ENCODE peak calls at places on chromosomes 5 and 9, in six cellular contexts. L is fibroblast of lung; F is CD8-positive, alpha-beta T cell; A is PC-9; P is CD4-positive, CD25-positive, alpha-beta regulatory T cell; G is MM.1S. Z is an unnamed sample. For H3K36me3, the result is how much of the 10 kb centered on the place peaks cover.

GRCh38 chr5:51242453-51242852 is 140.8 kb upstream of the ISL1 start:
- DNase-seq in L (no peak), A (no peak), P (no peak), G (no peak), F (no peak), Z (no peak)

GRCh38 chr5:149611327-149611726 is 30.0 kb downstream of the ARHGEF37 start:
- DNase-seq in F (no peak), A (no peak), G (no peak), P (no peak), L (peak), Z (no peak)

GRCh38 chr9:12516573-12516972 is 176.6 kb upstream of the TYRP1 start:
- DNase-seq in G (no peak), L (no peak), P (no peak), F (no peak), A (no peak), Z (peak)

GRCh38 chr9:42388146-42388690 is 204.8 kb downstream of the SPATA31A6 start:
- DNase-seq in L (no peak), P (no peak), A (no peak), G (no peak), F (no peak), Z (no peak)

GRCh38 chr9:113669523-113670115 is 206.1 kb downstream of the RGS3 start:
- DNase-seq in A (no peak), G (no peak), L (peak), F (no peak), P (no peak), Z (no peak)

GRCh38 chr5:138583984-138584637 is 8.9 kb upstream of the HSPA9 start:
- DNase-seq in G (no peak), L (no peak), A (no peak), P (no peak), F (no peak), Z (no peak)

GRCh38 chr9:21334603-21334968 is 618 bp downstream of the KLHL9 start:
- DNase-seq in A (no peak), G (no peak), P (no peak), F (peak), L (peak), Z (no peak)

GRCh38 chr5:180352116-180352975 is 790 bp downstream of the GFPT2 start:
- DNase-seq in A (no peak), P (no peak), L (peak), G (no peak), F (no peak), Z (no peak)

GRCh38 chr5:181189363-181189961 is 15.5 kb downstream of the TRIM7 start:
- DNase-seq in P (peak), A (no peak), F (no peak), L (peak), G (peak), Z (no peak)

GRCh38 chr5:33227746-33228145 is 213.0 kb upstream of the TARS1 start:
- DNase-seq in F (no peak), A (no peak), P (no peak), G (no peak), L (peak), Z (peak)

GRCh38 chr5:109769597-109770291 is 80.0 kb downstream of the MAN2A1 start:
- DNase-seq in L (no peak), F (no peak), P (no peak), A (no peak), G (no peak), Z (no peak)

GRCh38 chr5:109318455-109319108 is 91.2 kb downstream of the PJA2 start:
- DNase-seq in P (no peak), L (no peak), G (no peak), F (no peak), A (no peak), Z (no peak)

GRCh38 chr5:141491323-141492167 is 2.7 kb downstream of the PCDHGC5 start:
- DNase-seq in P (no peak), A (no peak), G (no peak), L (no peak), F (no peak), Z (no peak)

GRCh38 chr9:133420392-133420827 is 1.8 kb upstream of the ADAMTS13 start:
- DNase-seq in A (no peak), L (no peak), G (peak), F (no peak), P (no peak), Z (no peak)

GRCh38 chr5:10111575-10111974 is 138.1 kb downstream of the ATPSCKMT start:
- DNase-seq in A (no peak), G (peak), L (peak), F (no peak), P (no peak), Z (peak)

GRCh38 chr5:157362982-157363381 is 97.0 kb upstream of the NIPAL4 start:
- DNase-seq in P (no peak), L (no peak), A (no peak), F (no peak), G (no peak), Z (no peak)

GRCh38 chr5:51821697-51822096 is 438.4 kb downstream of the ISL1 start:
- DNase-seq in F (no peak), G (no peak), A (no peak), P (no peak), L (no peak), Z (no peak)

GRCh38 chr9:114958021-114958846 is 27.8 kb upstream of the TNFSF8 start:
- DNase-seq in G (no peak), L (peak), F (no peak), P (no peak), A (no peak), Z (no peak)

GRCh38 chr9:81687521-81688261 is 1.7 kb downstream of the TLE1 start:
- DNase-seq in P (no peak), L (peak), G (no peak), A (no peak), F (no peak), Z (peak)

GRCh38 chr5:98635631-98636030 is 137.8 kb upstream of the RGMB start:
- DNase-seq in F (no peak), A (no peak), P (no peak), G (no peak), L (peak), Z (no peak)

DNA sequence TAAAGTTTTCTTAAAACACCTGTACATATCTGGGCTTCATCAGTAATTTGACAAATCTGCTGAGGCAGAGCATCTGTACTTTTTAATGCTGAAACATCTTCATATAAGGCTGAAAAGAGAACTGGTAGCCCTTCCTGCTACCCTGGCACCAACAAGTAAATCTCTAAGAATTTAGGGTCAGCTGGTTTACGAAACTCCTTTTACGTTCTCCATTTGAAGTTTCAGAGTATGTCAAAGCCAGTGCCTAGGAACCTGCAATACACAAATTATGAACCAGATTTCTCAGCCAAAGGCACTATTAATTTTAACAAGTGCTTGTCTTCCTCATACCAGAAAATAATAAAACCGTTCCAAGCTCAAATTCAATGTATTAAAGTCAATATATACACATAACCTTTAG is 3.8 kb downstream of the ZFAND5 start:
- DNase-seq in L (no peak), A (no peak), P (no peak), G (no peak), F (no peak), Z (no peak)
- H3K36me3 ChIP-seq in L (under half), A (half or more), P (under half), G (under half), F (under half), Z (half or more)

GRCh38 chr9:112559629-112560413 is 73.2 kb downstream of the KIAA1958 start:
- DNase-seq in G (no peak), P (no peak), L (peak), A (no peak), F (no peak), Z (no peak)
- H3K36me3 ChIP-seq in G (under half), P (under half), L (under half), A (under half), F (under half), Z (under half)

DNA sequence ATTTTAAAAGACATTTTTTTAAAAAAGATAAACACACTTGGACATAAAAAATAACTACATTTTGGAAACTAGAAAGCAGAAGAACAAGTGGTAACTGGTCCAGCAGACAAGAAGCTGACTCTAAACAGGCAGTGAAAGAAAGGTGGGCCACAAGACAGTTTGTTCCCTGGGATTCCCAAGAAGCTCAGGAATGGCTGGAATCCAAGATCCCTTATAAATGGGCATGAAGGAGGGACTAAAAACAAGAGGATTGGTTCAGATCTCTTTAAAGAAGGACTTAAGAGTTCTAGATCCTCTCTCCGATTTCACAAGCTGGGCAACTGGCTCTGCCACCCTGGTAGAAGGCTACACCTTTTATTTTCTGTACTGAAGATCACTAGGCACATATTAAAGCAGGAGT is 102.8 kb downstream of the ARL15 start:
- DNase-seq in G (no peak), A (no peak), L (no peak), P (no peak), F (no peak), Z (peak)
- H3K36me3 ChIP-seq in G (under half), A (under half), L (under half), P (under half), F (under half), Z (under half)

GRCh38 chr9:105500108-105500766 is 52.4 kb downstream of the FSD1L start:
- DNase-seq in P (no peak), G (peak), A (no peak), L (no peak), F (no peak), Z (no peak)

GRCh38 chr9:105501414-105501813 is 53.6 kb downstream of the FSD1L start:
- DNase-seq in A (no peak), P (no peak), F (no peak), L (no peak), G (no peak), Z (no peak)

GRCh38 chr9:105503873-105504272 is 54.1 kb upstream of the FKTN start:
- DNase-seq in P (no peak), A (peak), G (peak), L (no peak), F (no peak), Z (no peak)

GRCh38 chr9:105497704-105498103 is 49.9 kb downstream of the FSD1L start:
- DNase-seq in L (no peak), A (no peak), P (no peak), G (no peak), F (no peak), Z (no peak)

DNA sequence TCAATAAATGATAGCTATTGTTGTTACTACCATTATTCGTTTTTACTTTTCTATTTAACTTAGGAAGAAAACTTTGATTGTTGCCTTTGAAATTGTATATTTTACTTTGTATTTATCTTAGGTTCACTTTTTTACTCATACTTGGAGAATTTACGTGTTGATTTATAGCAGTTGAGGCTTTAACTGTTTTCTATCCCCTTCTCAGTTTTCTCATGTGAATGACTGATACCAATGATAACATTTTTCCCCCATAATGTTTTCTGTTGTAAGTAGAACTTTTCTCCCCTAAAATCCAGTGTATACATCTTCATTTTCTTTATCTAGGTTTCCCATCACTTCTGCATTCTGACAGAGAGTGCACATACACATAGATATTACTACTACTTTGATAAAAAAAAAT is 54.4 kb downstream of the FSD1L start:
- DNase-seq in F (no peak), G (no peak), P (no peak), L (no peak), A (no peak), Z (no peak)
- H3K36me3 ChIP-seq in F (under half), G (under half), P (under half), L (under half), A (under half), Z (under half)

GRCh38 chr5:65423623-65424022 is 58.1 kb downstream of the ADAMTS6 start:
- DNase-seq in A (no peak), G (no peak), P (no peak), L (no peak), F (no peak), Z (no peak)
- H3K36me3 ChIP-seq in A (under half), G (under half), P (under half), L (under half), F (under half), Z (under half)

DNA sequence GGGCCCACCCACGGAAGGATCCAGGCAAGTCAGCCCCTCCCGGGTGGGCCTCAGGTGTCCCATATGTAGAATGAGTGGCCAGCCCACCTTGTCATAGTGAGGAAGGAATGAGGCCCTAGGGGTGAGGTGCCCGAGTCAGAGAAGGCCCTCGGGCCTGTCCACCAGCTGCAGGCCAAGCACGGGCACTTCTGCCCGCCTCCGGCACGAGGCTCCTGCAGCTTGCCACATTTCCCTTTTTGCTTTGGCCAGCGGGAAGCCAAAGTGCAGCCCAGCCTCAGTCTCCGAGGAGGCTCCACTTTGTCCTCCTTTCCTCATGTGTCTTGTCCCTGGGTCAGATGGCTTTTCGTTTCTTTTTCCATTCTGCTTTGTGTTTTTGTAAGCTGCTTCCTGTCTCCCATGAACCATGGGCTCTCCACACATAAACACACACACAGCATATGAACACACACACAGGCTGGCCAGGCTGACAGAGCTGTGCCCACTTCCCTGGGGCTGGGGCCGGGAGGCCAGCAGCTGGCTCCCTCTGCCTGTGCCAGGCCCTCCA is 72.8 kb downstream of the PSMB7 start:
- DNase-seq in F (no peak), P (no peak), L (no peak), A (no peak), G (no peak), Z (no peak)
- H3K36me3 ChIP-seq in F (under half), P (under half), L (under half), A (under half), G (under half), Z (half or more)

DNA sequence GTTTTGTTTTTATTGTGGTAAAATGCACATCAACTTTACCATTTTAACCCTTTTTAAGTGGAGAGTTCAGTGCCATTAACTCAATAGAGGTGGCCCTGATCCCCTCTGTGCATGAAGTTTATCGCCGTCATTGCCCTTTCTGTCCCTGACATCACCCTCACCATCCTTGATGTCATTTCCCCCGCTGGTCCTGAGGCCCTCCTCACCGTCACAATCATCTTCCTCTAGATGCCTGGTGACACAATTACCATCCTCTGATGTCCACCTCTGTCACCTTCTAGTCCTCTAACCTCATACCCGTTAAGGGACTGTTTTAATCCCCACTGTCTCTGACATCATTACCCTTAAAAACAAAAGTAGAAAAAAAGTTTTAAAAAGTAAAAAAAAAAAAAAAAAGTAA is 112.5 kb upstream of the TBC1D2 start:
- DNase-seq in G (no peak), L (no peak), P (no peak), F (no peak), A (no peak), Z (no peak)
- H3K36me3 ChIP-seq in G (under half), L (under half), P (under half), F (under half), A (under half), Z (under half)

GRCh38 chr9:111405701-111406100 is 75.7 kb upstream of the OR2K2 start:
- DNase-seq in P (no peak), F (no peak), A (no peak), L (no peak), G (no peak), Z (no peak)
- H3K36me3 ChIP-seq in P (half or more), F (under half), A (half or more), L (under half), G (under half), Z (half or more)